ENCODE peak calls at places on chromosomes 12 and 14, in six cellular contexts. One of them, this sample, is unnamed.

GRCh38 chr12:62933871-62934798 is 815 bp downstream of the PPM1H start:
- DNase-seq in Calu3: peak
- DNase-seq in stomach: peak
- DNase-seq in heart left ventricle: peak
- DNase-seq in GM20000: peak
- DNase-seq in progenitor cell of endocrine pancreas: no peak
- DNase-seq in this sample: peak

GRCh38 chr12:122117979-122118378 is 39.4 kb downstream of the MLXIP start:
- DNase-seq in stomach: no peak
- DNase-seq in GM20000: no peak
- DNase-seq in progenitor cell of endocrine pancreas: no peak
- DNase-seq in Calu3: no peak
- DNase-seq in heart left ventricle: no peak
- DNase-seq in this sample: no peak

GRCh38 chr14:64234877-64235651 is 59.1 kb downstream of the ESR2 start:
- DNase-seq in heart left ventricle: no peak
- DNase-seq in GM20000: no peak
- DNase-seq in progenitor cell of endocrine pancreas: no peak
- DNase-seq in Calu3: no peak
- DNase-seq in stomach: no peak
- DNase-seq in this sample: peak

GRCh38 chr12:128323526-128323925 is 56.6 kb downstream of the TMEM132C start:
- DNase-seq in Calu3: no peak
- DNase-seq in progenitor cell of endocrine pancreas: no peak
- DNase-seq in GM20000: no peak
- DNase-seq in heart left ventricle: no peak
- DNase-seq in stomach: no peak
- DNase-seq in this sample: peak

GRCh38 chr14:51357250-51357649 is 117.2 kb downstream of the TMX1 start:
- DNase-seq in heart left ventricle: no peak
- DNase-seq in stomach: no peak
- DNase-seq in Calu3: no peak
- DNase-seq in progenitor cell of endocrine pancreas: no peak
- DNase-seq in GM20000: no peak
- DNase-seq in this sample: no peak

GRCh38 chr12:55726911-55727310 is 1.9 kb downstream of the CD63 start:
- DNase-seq in stomach: no peak
- DNase-seq in GM20000: no peak
- DNase-seq in progenitor cell of endocrine pancreas: no peak
- DNase-seq in heart left ventricle: no peak
- DNase-seq in Calu3: no peak
- DNase-seq in this sample: no peak

GRCh38 chr12:65170245-65170881 is 980 bp downstream of the LEMD3 start:
- DNase-seq in stomach: peak
- DNase-seq in Calu3: peak
- DNase-seq in progenitor cell of endocrine pancreas: peak
- DNase-seq in heart left ventricle: peak
- DNase-seq in GM20000: peak
- DNase-seq in this sample: peak

GRCh38 chr12:93191461-93191860 is 186.3 kb upstream of the NUDT4 start:
- DNase-seq in heart left ventricle: no peak
- DNase-seq in progenitor cell of endocrine pancreas: no peak
- DNase-seq in Calu3: no peak
- DNase-seq in GM20000: no peak
- DNase-seq in stomach: no peak
- DNase-seq in this sample: no peak

GRCh38 chr12:75208851-75209781 is 523 bp downstream of the KCNC2 start:
- DNase-seq in Calu3: peak
- DNase-seq in progenitor cell of endocrine pancreas: peak
- DNase-seq in heart left ventricle: no peak
- DNase-seq in stomach: no peak
- DNase-seq in GM20000: peak
- DNase-seq in this sample: peak

GRCh38 chr14:34363733-34364134 is 98.3 kb downstream of the SPTSSA start:
- DNase-seq in heart left ventricle: no peak
- DNase-seq in progenitor cell of endocrine pancreas: no peak
- DNase-seq in stomach: no peak
- DNase-seq in GM20000: no peak
- DNase-seq in Calu3: no peak
- DNase-seq in this sample: no peak

GRCh38 chr12:97046901-97047300 is 139.8 kb downstream of the NEDD1 start:
- DNase-seq in stomach: no peak
- DNase-seq in GM20000: no peak
- DNase-seq in Calu3: no peak
- DNase-seq in progenitor cell of endocrine pancreas: no peak
- DNase-seq in heart left ventricle: no peak
- DNase-seq in this sample: no peak

GRCh38 chr14:54606631-54607133 is 39.8 kb downstream of the SAMD4A start:
- DNase-seq in Calu3: no peak
- DNase-seq in GM20000: no peak
- DNase-seq in heart left ventricle: peak
- DNase-seq in stomach: no peak
- DNase-seq in progenitor cell of endocrine pancreas: no peak
- DNase-seq in this sample: no peak

GRCh38 chr12:66491812-66492361 is 187.0 kb downstream of the GRIP1 start:
- DNase-seq in progenitor cell of endocrine pancreas: no peak
- DNase-seq in Calu3: no peak
- DNase-seq in GM20000: no peak
- DNase-seq in stomach: no peak
- DNase-seq in heart left ventricle: no peak
- DNase-seq in this sample: no peak

GRCh38 chr12:89529738-89530137 is 3.9 kb upstream of the POC1B start:
- DNase-seq in GM20000: peak
- DNase-seq in stomach: no peak
- DNase-seq in Calu3: no peak
- DNase-seq in heart left ventricle: no peak
- DNase-seq in progenitor cell of endocrine pancreas: no peak
- DNase-seq in this sample: no peak

GRCh38 chr14:51454351-51454750 is 197.4 kb upstream of the FRMD6 start:
- DNase-seq in Calu3: no peak
- DNase-seq in progenitor cell of endocrine pancreas: no peak
- DNase-seq in stomach: no peak
- DNase-seq in GM20000: no peak
- DNase-seq in heart left ventricle: no peak
- DNase-seq in this sample: no peak

GRCh38 chr14:22819191-22819988 is 4.2 kb upstream of the SLC7A7 start:
- DNase-seq in GM20000: peak
- DNase-seq in heart left ventricle: peak
- DNase-seq in stomach: peak
- DNase-seq in progenitor cell of endocrine pancreas: no peak
- DNase-seq in Calu3: peak
- DNase-seq in this sample: peak

GRCh38 chr14:53954551-53955233 is 1.9 kb downstream of the BMP4 start:
- DNase-seq in progenitor cell of endocrine pancreas: no peak
- DNase-seq in Calu3: peak
- DNase-seq in GM20000: peak
- DNase-seq in stomach: no peak
- DNase-seq in heart left ventricle: peak
- DNase-seq in this sample: peak

GRCh38 chr12:28209782-28210181 is 19.5 kb downstream of the CCDC91 start:
- DNase-seq in heart left ventricle: no peak
- DNase-seq in progenitor cell of endocrine pancreas: no peak
- DNase-seq in stomach: no peak
- DNase-seq in Calu3: no peak
- DNase-seq in GM20000: no peak
- DNase-seq in this sample: no peak

GRCh38 chr12:57135487-57135886 is 7.2 kb downstream of the LRP1 start:
- DNase-seq in Calu3: no peak
- DNase-seq in stomach: no peak
- DNase-seq in GM20000: no peak
- DNase-seq in progenitor cell of endocrine pancreas: no peak
- DNase-seq in heart left ventricle: peak
- DNase-seq in this sample: no peak

GRCh38 chr12:57226588-57227314 is 2.8 kb upstream of the SHMT2 start:
- DNase-seq in GM20000: no peak
- DNase-seq in progenitor cell of endocrine pancreas: no peak
- DNase-seq in stomach: no peak
- DNase-seq in heart left ventricle: no peak
- DNase-seq in Calu3: no peak
- DNase-seq in this sample: peak

GRCh38 chr14:36091096-36091495 is 85.4 kb downstream of the PTCSC3 start:
- DNase-seq in stomach: peak
- DNase-seq in Calu3: peak
- DNase-seq in progenitor cell of endocrine pancreas: no peak
- DNase-seq in GM20000: no peak
- DNase-seq in heart left ventricle: no peak
- DNase-seq in this sample: no peak

DNA sequence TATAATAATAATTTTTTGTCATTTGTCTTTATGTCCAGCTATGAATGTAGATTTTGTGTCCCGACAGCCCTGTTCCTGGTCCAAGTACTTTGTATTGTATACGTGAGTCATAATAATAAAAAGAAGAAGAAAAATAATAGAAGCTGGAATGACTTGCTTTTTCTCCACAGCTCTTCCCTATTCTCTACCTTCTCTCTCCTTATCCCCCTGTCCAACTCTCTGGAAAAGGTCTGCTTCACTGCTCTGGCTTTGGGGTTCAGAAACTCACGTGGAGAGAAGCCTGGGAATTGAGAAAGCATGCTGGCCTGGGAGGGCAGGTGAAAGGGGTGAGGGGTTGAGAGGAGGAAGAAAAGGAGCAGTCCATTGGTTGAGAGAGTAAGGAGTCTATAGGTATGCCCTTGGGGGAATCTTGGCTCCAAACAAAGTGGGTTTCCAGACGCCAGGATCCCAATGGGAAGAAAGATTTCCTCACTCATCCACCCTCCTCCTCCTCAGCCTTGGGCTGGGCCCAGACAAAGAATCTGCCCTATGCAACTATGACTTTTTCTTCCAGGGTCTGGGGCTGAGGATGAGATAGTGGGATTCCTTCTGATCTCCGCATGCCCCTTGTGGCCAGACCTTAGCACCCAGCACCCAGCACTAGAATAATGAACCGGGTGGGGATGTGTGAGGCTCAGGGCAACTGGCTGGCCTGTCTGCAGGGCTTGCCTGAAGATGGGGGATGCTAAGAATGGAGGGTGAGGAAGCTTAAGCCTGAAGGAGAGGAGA is 4.0 kb downstream of the HOXC8 start:
- DNase-seq in GM20000: no peak
- DNase-seq in progenitor cell of endocrine pancreas: no peak
- DNase-seq in heart left ventricle: no peak
- DNase-seq in Calu3: no peak
- DNase-seq in stomach: no peak
- DNase-seq in this sample: no peak
- TF ChIP-seq CTCF in GM20000: no peak
- TF ChIP-seq CTCF in progenitor cell of endocrine pancreas: no peak
- TF ChIP-seq CTCF in heart left ventricle: no peak
- TF ChIP-seq CTCF in Calu3: no peak
- TF ChIP-seq CTCF in stomach: no peak
- TF ChIP-seq CTCF in this sample: no peak

GRCh38 chr14:106185837-106186233 is 659.5 kb downstream of the TMEM121 start:
- DNase-seq in GM20000: no peak
- DNase-seq in progenitor cell of endocrine pancreas: no peak
- DNase-seq in Calu3: peak
- DNase-seq in stomach: peak
- DNase-seq in heart left ventricle: no peak
- DNase-seq in this sample: no peak
- TF ChIP-seq CTCF in GM20000: peak
- TF ChIP-seq CTCF in progenitor cell of endocrine pancreas: no peak
- TF ChIP-seq CTCF in Calu3: no peak
- TF ChIP-seq CTCF in stomach: no peak
- TF ChIP-seq CTCF in heart left ventricle: no peak
- TF ChIP-seq CTCF in this sample: no peak

GRCh38 chr12:21806255-21806654 is 31.7 kb upstream of the KCNJ8 start:
- DNase-seq in stomach: no peak
- DNase-seq in heart left ventricle: no peak
- DNase-seq in GM20000: no peak
- DNase-seq in progenitor cell of endocrine pancreas: no peak
- DNase-seq in Calu3: no peak
- DNase-seq in this sample: no peak

GRCh38 chr12:21795648-21796328 is 21.3 kb upstream of the KCNJ8 start:
- DNase-seq in progenitor cell of endocrine pancreas: no peak
- DNase-seq in Calu3: no peak
- DNase-seq in heart left ventricle: no peak
- DNase-seq in stomach: no peak
- DNase-seq in GM20000: no peak
- DNase-seq in this sample: no peak

GRCh38 chr12:21797539-21797938 is 23.0 kb upstream of the KCNJ8 start:
- DNase-seq in stomach: no peak
- DNase-seq in Calu3: no peak
- DNase-seq in heart left ventricle: no peak
- DNase-seq in GM20000: no peak
- DNase-seq in progenitor cell of endocrine pancreas: no peak
- DNase-seq in this sample: no peak

GRCh38 chr12:21800011-21800410 is 25.5 kb upstream of the KCNJ8 start:
- DNase-seq in stomach: no peak
- DNase-seq in progenitor cell of endocrine pancreas: no peak
- DNase-seq in heart left ventricle: no peak
- DNase-seq in Calu3: no peak
- DNase-seq in GM20000: no peak
- DNase-seq in this sample: no peak

GRCh38 chr12:21801522-21802288 is 27.2 kb upstream of the KCNJ8 start:
- DNase-seq in Calu3: no peak
- DNase-seq in heart left ventricle: no peak
- DNase-seq in GM20000: no peak
- DNase-seq in progenitor cell of endocrine pancreas: no peak
- DNase-seq in stomach: no peak
- DNase-seq in this sample: no peak
- TF ChIP-seq CTCF in Calu3: no peak
- TF ChIP-seq CTCF in heart left ventricle: no peak
- TF ChIP-seq CTCF in GM20000: no peak
- TF ChIP-seq CTCF in progenitor cell of endocrine pancreas: no peak
- TF ChIP-seq CTCF in stomach: no peak
- TF ChIP-seq CTCF in this sample: no peak

GRCh38 chr14:68486033-68486732 is 306.7 kb downstream of the ZFP36L1 start:
- DNase-seq in GM20000: no peak
- DNase-seq in Calu3: no peak
- DNase-seq in progenitor cell of endocrine pancreas: no peak
- DNase-seq in heart left ventricle: no peak
- DNase-seq in stomach: no peak
- DNase-seq in this sample: no peak
- TF ChIP-seq CTCF in GM20000: no peak
- TF ChIP-seq CTCF in Calu3: no peak
- TF ChIP-seq CTCF in progenitor cell of endocrine pancreas: no peak
- TF ChIP-seq CTCF in heart left ventricle: no peak
- TF ChIP-seq CTCF in stomach: no peak
- TF ChIP-seq CTCF in this sample: no peak

DNA sequence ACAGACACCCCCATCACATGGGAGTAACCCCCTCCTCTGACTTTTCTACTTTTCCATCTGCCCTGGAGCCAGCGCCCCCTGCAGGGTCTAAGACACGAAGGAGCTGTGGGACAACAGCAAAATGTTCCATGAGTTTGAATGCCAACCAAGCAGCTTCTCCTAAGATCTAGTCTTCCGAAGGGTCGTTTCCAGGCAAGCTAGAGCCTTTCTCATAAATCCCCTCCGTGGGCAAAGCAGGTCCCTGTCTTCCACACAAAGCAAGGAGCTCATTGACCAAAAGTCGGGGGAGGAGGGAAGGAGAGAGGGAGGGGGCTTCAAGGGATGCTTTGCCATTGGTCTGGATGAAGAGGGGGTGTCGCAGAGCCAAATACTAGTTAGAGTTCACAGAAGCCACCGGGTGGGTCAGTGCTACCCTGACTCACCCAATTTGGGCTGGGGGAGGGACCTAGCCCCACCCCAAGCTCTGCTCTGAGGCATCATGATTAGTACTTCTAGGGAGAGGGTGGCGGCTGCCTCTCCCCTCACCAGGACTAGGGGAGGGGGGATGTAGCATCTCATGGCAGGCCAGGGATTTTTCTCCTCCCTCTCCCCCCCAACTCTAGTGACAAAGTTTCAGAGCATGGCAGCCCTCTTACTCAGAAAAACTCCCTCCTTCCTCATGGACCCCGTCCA is 1.6 kb downstream of the MSI1 start:
- DNase-seq in Calu3: peak
- DNase-seq in heart left ventricle: no peak
- DNase-seq in stomach: no peak
- DNase-seq in GM20000: no peak
- DNase-seq in progenitor cell of endocrine pancreas: no peak
- DNase-seq in this sample: peak
- TF ChIP-seq CTCF in Calu3: no peak
- TF ChIP-seq CTCF in heart left ventricle: peak
- TF ChIP-seq CTCF in stomach: peak
- TF ChIP-seq CTCF in GM20000: peak
- TF ChIP-seq CTCF in progenitor cell of endocrine pancreas: peak
- TF ChIP-seq CTCF in this sample: peak